ENCODE peak calls at places on chromosomes 1 and 21, in six cellular contexts. F is GM12878, G is suprapubic skin, P is adrenal gland, V is body of pancreas, A is heart left ventricle. O is an unnamed sample. For H3K4me1, the result is how much of the 10 kb centered on the place peaks cover.

GRCh38 chr1:117570988-117571409 is 34.8 kb upstream of the TENT5C start:
- DNase-seq in F (no peak), G (no peak), A (peak), P (peak), V (peak), O (no peak)

GRCh38 chr1:26012862-26013261 is 8.7 kb upstream of the EXTL1 start:
- DNase-seq in V (no peak), F (no peak), P (no peak), A (no peak), G (no peak), O (no peak)

GRCh38 chr1:210233216-210233494 is 559 bp downstream of the SERTAD4 start:
- DNase-seq in A (peak), V (no peak), P (no peak), G (peak), F (no peak), O (no peak)

GRCh38 chr1:35570589-35571137 is 2.5 kb upstream of the TFAP2E start:
- DNase-seq in G (no peak), A (no peak), P (no peak), F (no peak), V (no peak), O (no peak)

GRCh38 chr1:1237874-1238701 is 6.1 kb downstream of the B3GALT6 start:
- DNase-seq in F (no peak), A (no peak), G (no peak), V (peak), P (no peak), O (no peak)

GRCh38 chr1:29498126-29499100 is 262.1 kb downstream of the PTPRU start:
- DNase-seq in P (no peak), A (no peak), V (no peak), G (no peak), F (no peak), O (no peak)

GRCh38 chr1:224795591-224795990 is 133.9 kb upstream of the DNAH14 start:
- DNase-seq in F (no peak), V (no peak), G (no peak), P (no peak), A (no peak), O (no peak)

GRCh38 chr21:40800126-40800525 is 46.8 kb downstream of the DSCAM start:
- DNase-seq in A (no peak), F (no peak), P (no peak), V (no peak), G (no peak), O (no peak)

GRCh38 chr1:37901893-37902225 is 42.5 kb upstream of the MTF1 start:
- DNase-seq in P (no peak), F (no peak), G (no peak), A (no peak), V (no peak), O (no peak)

GRCh38 chr1:39409055-39409816 is 82.2 kb upstream of the BMP8A start:
- DNase-seq in V (peak), P (peak), F (no peak), G (peak), A (peak), O (no peak)

GRCh38 chr21:37558676-37559204 is 192.2 kb downstream of the DYRK1A start:
- DNase-seq in G (no peak), F (no peak), P (no peak), V (no peak), A (no peak), O (no peak)

GRCh38 chr1:169509354-169509753 is 23.6 kb upstream of the SLC19A2 start:
- DNase-seq in P (no peak), G (no peak), V (no peak), F (no peak), A (no peak), O (no peak)

DNA sequence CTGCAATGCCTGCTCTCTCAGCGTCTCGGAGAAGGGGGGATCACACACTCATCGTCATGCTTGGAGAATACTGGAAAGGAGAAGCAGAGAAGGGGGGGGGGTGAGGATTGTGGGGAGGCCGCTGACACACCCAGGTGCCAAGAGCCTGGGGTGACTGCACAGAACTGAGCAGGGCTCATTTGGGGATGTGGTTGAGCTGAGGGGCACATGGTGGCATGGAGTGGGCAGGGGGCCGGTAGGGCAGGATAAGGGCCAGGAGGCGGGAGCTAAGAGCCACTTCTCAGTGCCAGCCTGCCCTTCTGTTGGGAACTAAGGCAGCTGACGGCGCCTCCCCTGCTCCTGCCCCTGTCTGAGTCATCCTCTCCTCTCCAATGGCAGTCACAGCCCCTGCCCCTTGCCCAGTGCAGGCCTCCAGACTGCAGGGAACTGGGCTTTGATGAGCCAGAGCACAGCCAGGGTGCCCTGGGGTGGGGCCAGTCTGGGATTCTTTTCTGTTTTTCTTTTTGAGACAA is 27.2 kb downstream of the MRPL37 start:
- DNase-seq in F (no peak), A (no peak), V (peak), P (peak), G (no peak), O (no peak)
- TF ChIP-seq POLR2A in F (peak), A (no peak), V (peak), P (no peak), G (no peak), O (no peak)

DNA sequence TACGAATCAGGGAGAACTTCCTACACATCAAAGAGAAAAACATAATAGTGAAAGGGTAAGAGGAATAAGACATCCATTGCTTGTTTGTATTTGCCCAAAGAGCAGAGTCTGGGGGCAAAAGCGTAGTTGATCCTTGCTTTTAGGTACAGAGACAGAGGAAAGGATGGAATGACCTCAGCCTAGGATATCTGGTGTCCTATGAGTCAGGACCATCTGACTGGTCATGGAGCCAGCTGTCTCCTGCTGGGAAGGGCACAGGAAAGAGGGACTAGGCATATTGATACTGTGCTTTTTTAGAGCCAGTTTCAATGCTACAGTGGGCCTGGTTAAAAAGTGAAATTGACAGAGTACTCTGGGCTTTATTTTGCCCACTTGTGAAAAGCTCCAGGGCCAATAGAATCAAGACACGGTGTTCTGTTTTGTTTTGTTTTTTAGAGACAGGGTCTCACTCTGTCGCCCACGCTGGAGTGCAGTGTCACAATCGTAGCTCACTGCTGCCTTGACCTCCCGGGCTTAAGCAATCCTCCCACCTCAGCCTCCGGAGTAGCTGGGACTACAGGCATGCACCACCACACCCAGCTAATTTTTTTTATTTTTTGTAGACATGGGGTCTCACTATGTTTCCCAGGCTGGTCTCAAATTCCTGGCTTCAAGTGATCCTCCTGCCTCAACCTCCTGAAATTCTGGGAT is 3.2 kb downstream of the PLEKHO1 start:
- DNase-seq in V (no peak), G (no peak), P (no peak), F (no peak), A (no peak), O (no peak)
- H3K4me1 ChIP-seq in V (under half), G (under half), P (under half), F (under half), A (under half), O (half or more)

GRCh38 chr1:154352581-154353459 is 27.5 kb downstream of the ATP8B2 start:
- DNase-seq in A (peak), V (peak), F (no peak), G (no peak), P (peak), O (no peak)
- TF ChIP-seq POLR2A in A (no peak), V (peak), F (no peak), G (no peak), P (no peak), O (no peak)

GRCh38 chr1:41640756-41641482 is 156.4 kb upstream of the EDN2 start:
- DNase-seq in P (no peak), G (no peak), V (no peak), A (no peak), F (no peak), O (no peak)
- H3K4me1 ChIP-seq in P (under half), G (under half), V (under half), A (under half), F (under half), O (under half)

GRCh38 chr1:192578144-192578909 is 2.8 kb downstream of the RGS1 start:
- DNase-seq in V (no peak), G (no peak), A (no peak), F (no peak), P (no peak), O (no peak)
- TF ChIP-seq POLR2A in V (no peak), G (no peak), A (no peak), F (peak), P (no peak), O (no peak)

GRCh38 chr1:111192074-111192473 is 8.4 kb downstream of the DENND2D start:
- DNase-seq in P (no peak), G (no peak), V (no peak), A (no peak), F (no peak), O (no peak)
- H3K4me1 ChIP-seq in P (under half), G (under half), V (under half), A (under half), F (under half), O (under half)

GRCh38 chr1:89068291-89068690 is 3.3 kb upstream of the GBP1 start:
- DNase-seq in V (no peak), G (no peak), A (no peak), P (no peak), F (no peak), O (no peak)

GRCh38 chr1:89070509-89070908 is 5.5 kb upstream of the GBP1 start:
- DNase-seq in F (no peak), G (no peak), P (no peak), V (no peak), A (no peak), O (no peak)

GRCh38 chr1:89060091-89060490 is 4.9 kb downstream of the GBP1 start:
- DNase-seq in P (no peak), V (no peak), G (no peak), A (no peak), F (no peak), O (no peak)

GRCh38 chr1:89069955-89070354 is 4.9 kb upstream of the GBP1 start:
- DNase-seq in F (no peak), A (no peak), V (no peak), P (no peak), G (no peak), O (no peak)

DNA sequence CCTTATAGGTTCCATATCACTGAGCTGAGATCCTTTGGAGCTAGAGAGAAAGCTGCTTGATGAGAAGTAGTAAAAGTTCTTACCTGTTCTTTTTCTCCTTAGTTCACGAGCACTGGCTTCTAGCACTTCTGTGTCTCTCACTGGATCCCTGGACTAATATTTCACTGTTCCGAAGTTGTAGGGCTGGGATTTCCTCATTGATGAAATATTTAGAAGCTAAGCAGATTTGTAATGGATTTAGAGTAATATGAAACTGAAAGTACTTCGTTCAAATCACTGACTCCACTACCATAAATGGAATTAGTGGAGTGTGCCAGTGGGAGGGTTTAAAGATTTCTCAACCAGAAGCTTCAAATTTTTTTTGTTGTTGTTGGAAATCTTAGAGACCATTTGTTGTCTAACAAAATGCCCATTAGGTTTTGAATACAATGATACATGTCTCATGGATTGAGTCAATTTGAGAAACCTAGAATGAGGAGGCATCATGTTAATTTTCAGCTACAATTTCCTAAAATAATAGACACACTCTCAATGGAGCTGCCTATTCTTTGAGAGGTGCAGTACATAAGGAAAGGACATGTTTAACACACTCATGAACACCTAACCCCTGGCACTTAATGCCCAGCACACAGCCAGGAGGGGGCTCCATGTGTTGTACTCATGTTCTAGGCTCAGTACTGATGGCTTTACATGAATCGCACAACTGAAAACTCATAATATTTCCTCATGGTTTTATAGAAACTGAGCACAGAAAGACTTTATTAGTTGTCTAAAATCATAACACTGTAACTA is at the start of gene GBP1:
- DNase-seq in F (no peak), V (peak), G (no peak), P (no peak), A (no peak), O (no peak)
- TF ChIP-seq POLR2A in F (no peak), V (peak), G (no peak), P (no peak), A (peak), O (peak)

GRCh38 chr1:24743404-24744211 is 1.6 kb upstream of the CLIC4 start:
- DNase-seq in G (no peak), A (no peak), V (no peak), F (no peak), P (no peak), O (no peak)

GRCh38 chr1:24742090-24742938 is 2.9 kb upstream of the CLIC4 start:
- DNase-seq in G (no peak), P (no peak), V (no peak), F (no peak), A (no peak), O (no peak)

GRCh38 chr1:24748191-24749121 is 3.2 kb downstream of the CLIC4 start:
- DNase-seq in G (no peak), P (peak), A (no peak), F (peak), V (no peak), O (no peak)

GRCh38 chr1:24745711-24746582 is 700 bp downstream of the CLIC4 start:
- DNase-seq in A (no peak), V (peak), F (no peak), P (peak), G (peak), O (no peak)

GRCh38 chr1:24744911-24745710 is at the start of gene CLIC4:
- DNase-seq in G (peak), F (peak), A (peak), V (peak), P (peak), O (peak)
- H3K4me1 ChIP-seq in G (under half), F (under half), A (under half), V (under half), P (under half), O (under half)